ENCODE peak calls at places on chromosomes 3 and 15, in six cellular contexts. One of them, this sample, is unnamed.

GRCh38 chr3:138364356-138365252 is 16.2 kb downstream of the MRAS start:
- DNase-seq in CD8-positive, alpha-beta memory T cell: no peak
- DNase-seq in NCI-H1694: no peak
- DNase-seq in GM06990: no peak
- DNase-seq in retina: no peak
- DNase-seq in amygdala: no peak
- DNase-seq in this sample: no peak

GRCh38 chr3:72997421-72997961 is 880 bp downstream of the PPP4R2 start:
- DNase-seq in CD8-positive, alpha-beta memory T cell: peak
- DNase-seq in NCI-H1694: peak
- DNase-seq in GM06990: no peak
- DNase-seq in retina: peak
- DNase-seq in amygdala: no peak
- DNase-seq in this sample: peak

GRCh38 chr15:41966414-41966812 is 5.9 kb downstream of the EHD4 start:
- DNase-seq in CD8-positive, alpha-beta memory T cell: no peak
- DNase-seq in NCI-H1694: no peak
- DNase-seq in GM06990: no peak
- DNase-seq in retina: no peak
- DNase-seq in amygdala: no peak
- DNase-seq in this sample: no peak

GRCh38 chr15:89018235-89018634 is 70.0 kb upstream of the ABHD2 start:
- DNase-seq in CD8-positive, alpha-beta memory T cell: no peak
- DNase-seq in NCI-H1694: no peak
- DNase-seq in GM06990: no peak
- DNase-seq in retina: no peak
- DNase-seq in amygdala: peak
- DNase-seq in this sample: no peak

GRCh38 chr15:85810075-85810474 is 15.3 kb upstream of the KLHL25 start:
- DNase-seq in CD8-positive, alpha-beta memory T cell: no peak
- DNase-seq in NCI-H1694: no peak
- DNase-seq in GM06990: no peak
- DNase-seq in retina: no peak
- DNase-seq in amygdala: no peak
- DNase-seq in this sample: peak

GRCh38 chr3:43418601-43419272 is 132.4 kb downstream of the SNRK start:
- DNase-seq in CD8-positive, alpha-beta memory T cell: no peak
- DNase-seq in NCI-H1694: no peak
- DNase-seq in GM06990: no peak
- DNase-seq in retina: no peak
- DNase-seq in amygdala: no peak
- DNase-seq in this sample: peak

GRCh38 chr15:43293402-43293801 is 26.7 kb upstream of the TGM5 start:
- DNase-seq in CD8-positive, alpha-beta memory T cell: no peak
- DNase-seq in NCI-H1694: no peak
- DNase-seq in GM06990: no peak
- DNase-seq in retina: no peak
- DNase-seq in amygdala: no peak
- DNase-seq in this sample: no peak

GRCh38 chr15:98954411-98954810 is 53.2 kb downstream of the PGPEP1L start:
- DNase-seq in CD8-positive, alpha-beta memory T cell: no peak
- DNase-seq in NCI-H1694: no peak
- DNase-seq in GM06990: no peak
- DNase-seq in retina: no peak
- DNase-seq in amygdala: peak
- DNase-seq in this sample: peak

GRCh38 chr3:129555176-129555575 is 12.2 kb downstream of the H1-8 start:
- DNase-seq in CD8-positive, alpha-beta memory T cell: no peak
- DNase-seq in NCI-H1694: no peak
- DNase-seq in GM06990: no peak
- DNase-seq in retina: no peak
- DNase-seq in amygdala: no peak
- DNase-seq in this sample: no peak

GRCh38 chr15:58513681-58514336 is 82.0 kb downstream of the LIPC start:
- DNase-seq in CD8-positive, alpha-beta memory T cell: no peak
- DNase-seq in NCI-H1694: peak
- DNase-seq in GM06990: no peak
- DNase-seq in retina: no peak
- DNase-seq in amygdala: no peak
- DNase-seq in this sample: no peak

GRCh38 chr3:53821631-53822068 is 24.6 kb downstream of the CHDH start:
- DNase-seq in CD8-positive, alpha-beta memory T cell: no peak
- DNase-seq in NCI-H1694: no peak
- DNase-seq in GM06990: no peak
- DNase-seq in retina: no peak
- DNase-seq in amygdala: no peak
- DNase-seq in this sample: no peak

GRCh38 chr3:58117561-58118305 is 93.0 kb downstream of the DNASE1L3 start:
- DNase-seq in CD8-positive, alpha-beta memory T cell: no peak
- DNase-seq in NCI-H1694: no peak
- DNase-seq in GM06990: no peak
- DNase-seq in retina: no peak
- DNase-seq in amygdala: no peak
- DNase-seq in this sample: no peak

GRCh38 chr3:194879126-194879887 is 193.6 kb downstream of the FAM43A start:
- DNase-seq in CD8-positive, alpha-beta memory T cell: no peak
- DNase-seq in NCI-H1694: no peak
- DNase-seq in GM06990: no peak
- DNase-seq in retina: peak
- DNase-seq in amygdala: no peak
- DNase-seq in this sample: no peak

GRCh38 chr3:6602329-6602728 is 258.6 kb upstream of the GRM7 start:
- DNase-seq in CD8-positive, alpha-beta memory T cell: no peak
- DNase-seq in NCI-H1694: no peak
- DNase-seq in GM06990: no peak
- DNase-seq in retina: no peak
- DNase-seq in amygdala: no peak
- DNase-seq in this sample: no peak

GRCh38 chr3:103181175-103181574 is 746.4 kb downstream of the ZPLD1 start:
- DNase-seq in CD8-positive, alpha-beta memory T cell: no peak
- DNase-seq in NCI-H1694: no peak
- DNase-seq in GM06990: no peak
- DNase-seq in retina: no peak
- DNase-seq in amygdala: no peak
- DNase-seq in this sample: no peak

GRCh38 chr15:32692286-32692685 is 25.5 kb upstream of the GREM1 start:
- DNase-seq in CD8-positive, alpha-beta memory T cell: no peak
- DNase-seq in NCI-H1694: no peak
- DNase-seq in GM06990: no peak
- DNase-seq in retina: no peak
- DNase-seq in amygdala: no peak
- DNase-seq in this sample: no peak

GRCh38 chr3:65523878-65524277 is 514.8 kb downstream of the MAGI1 start:
- DNase-seq in CD8-positive, alpha-beta memory T cell: no peak
- DNase-seq in NCI-H1694: no peak
- DNase-seq in GM06990: no peak
- DNase-seq in retina: no peak
- DNase-seq in amygdala: no peak
- DNase-seq in this sample: no peak

GRCh38 chr3:11384074-11384473 is 111.9 kb downstream of the ATG7 start:
- DNase-seq in CD8-positive, alpha-beta memory T cell: no peak
- DNase-seq in NCI-H1694: no peak
- DNase-seq in GM06990: no peak
- DNase-seq in retina: no peak
- DNase-seq in amygdala: no peak
- DNase-seq in this sample: no peak

GRCh38 chr3:66489577-66489976 is 11.2 kb downstream of the LRIG1 start:
- DNase-seq in CD8-positive, alpha-beta memory T cell: no peak
- DNase-seq in NCI-H1694: no peak
- DNase-seq in GM06990: no peak
- DNase-seq in retina: no peak
- DNase-seq in amygdala: no peak
- DNase-seq in this sample: no peak

GRCh38 chr3:65751123-65751700 is 287.5 kb downstream of the MAGI1 start:
- DNase-seq in CD8-positive, alpha-beta memory T cell: no peak
- DNase-seq in NCI-H1694: peak
- DNase-seq in GM06990: no peak
- DNase-seq in retina: peak
- DNase-seq in amygdala: peak
- DNase-seq in this sample: no peak

GRCh38 chr3:138396752-138397410 is 37.5 kb upstream of the ESYT3 start:
- DNase-seq in CD8-positive, alpha-beta memory T cell: no peak
- DNase-seq in NCI-H1694: no peak
- DNase-seq in GM06990: no peak
- DNase-seq in retina: no peak
- DNase-seq in amygdala: no peak
- DNase-seq in this sample: no peak

This sample was measured in RCC 7860.